ENCODE peak calls at places on chromosomes 4 and X, in ten cellular contexts. V, H, P, B, O, E, K, R, W and Y are unnamed samples. For H3K4me1, the result is how much of the 10 kb centered on the place peaks cover.

GRCh38 chr4:95585016-95585695 is 36.4 kb upstream of the UNC5C start:
- DNase-seq in E (no peak), V (no peak), W (peak), R (no peak), K (no peak), B (no peak), O (no peak), P (no peak), H (no peak), Y (no peak)

GRCh38 chrX:139931646-139932076 is 1.2 kb downstream of the ATP11C start:
- DNase-seq in O (no peak), P (no peak), V (no peak), E (no peak), R (no peak), B (no peak), H (peak), K (no peak), W (no peak), Y (no peak)

GRCh38 chrX:130402211-130402684 is 461 bp downstream of the RBMX2 start:
- DNase-seq in H (no peak), V (no peak), O (no peak), B (no peak), P (no peak), E (no peak), K (no peak), R (no peak), W (no peak), Y (no peak)

GRCh38 chr4:178185517-178185916 is 743.3 kb upstream of the AGA start:
- DNase-seq in E (no peak), K (peak), H (no peak), O (no peak), V (peak), P (no peak), R (peak), B (no peak), W (no peak), Y (no peak)

GRCh38 chrX:40108084-40108958 is 10.6 kb upstream of the BCOR start:
- DNase-seq in B (no peak), P (peak), W (peak), H (peak), E (no peak), V (no peak), O (peak), K (peak), R (peak), Y (peak)

GRCh38 chr4:58776627-58777026 is 1666.4 kb upstream of the IGFBP7 start:
- DNase-seq in H (no peak), V (no peak), W (peak), O (no peak), B (no peak), P (no peak), K (no peak), E (no peak), R (no peak), Y (no peak)

GRCh38 chrX:22433292-22434070 is 160.8 kb downstream of the CBLL2 start:
- DNase-seq in V (no peak), O (peak), H (peak), R (no peak), K (no peak), B (no peak), E (no peak), W (no peak), P (no peak), Y (no peak)

GRCh38 chr4:88204882-88205281 is 46.4 kb upstream of the ABCG2 start:
- DNase-seq in R (no peak), W (peak), K (no peak), H (no peak), V (no peak), O (no peak), E (no peak), P (no peak), B (no peak), Y (no peak)

GRCh38 chr4:73341454-73341853 is 62.6 kb upstream of the ALB start:
- DNase-seq in V (no peak), P (peak), O (peak), W (peak), R (peak), H (no peak), K (peak), E (no peak), B (peak), Y (peak)

GRCh38 chr4:10079256-10079655 is 37.3 kb downstream of the WDR1 start:
- DNase-seq in R (peak), O (no peak), W (no peak), B (no peak), V (peak), K (peak), H (peak), E (no peak), P (no peak), Y (peak)

GRCh38 chr4:10082047-10082446 is 34.6 kb downstream of the WDR1 start:
- DNase-seq in O (peak), B (no peak), H (peak), K (peak), R (no peak), V (peak), P (no peak), E (no peak), W (no peak), Y (no peak)

GRCh38 chr4:10082459-10083272 is 33.9 kb downstream of the WDR1 start:
- DNase-seq in H (peak), P (no peak), V (peak), W (no peak), O (peak), B (no peak), R (peak), K (peak), E (no peak), Y (no peak)

GRCh38 chr4:10079951-10080873 is 36.4 kb downstream of the WDR1 start:
- DNase-seq in P (no peak), H (peak), K (peak), B (no peak), W (no peak), R (peak), O (no peak), V (peak), E (no peak), Y (no peak)

DNA sequence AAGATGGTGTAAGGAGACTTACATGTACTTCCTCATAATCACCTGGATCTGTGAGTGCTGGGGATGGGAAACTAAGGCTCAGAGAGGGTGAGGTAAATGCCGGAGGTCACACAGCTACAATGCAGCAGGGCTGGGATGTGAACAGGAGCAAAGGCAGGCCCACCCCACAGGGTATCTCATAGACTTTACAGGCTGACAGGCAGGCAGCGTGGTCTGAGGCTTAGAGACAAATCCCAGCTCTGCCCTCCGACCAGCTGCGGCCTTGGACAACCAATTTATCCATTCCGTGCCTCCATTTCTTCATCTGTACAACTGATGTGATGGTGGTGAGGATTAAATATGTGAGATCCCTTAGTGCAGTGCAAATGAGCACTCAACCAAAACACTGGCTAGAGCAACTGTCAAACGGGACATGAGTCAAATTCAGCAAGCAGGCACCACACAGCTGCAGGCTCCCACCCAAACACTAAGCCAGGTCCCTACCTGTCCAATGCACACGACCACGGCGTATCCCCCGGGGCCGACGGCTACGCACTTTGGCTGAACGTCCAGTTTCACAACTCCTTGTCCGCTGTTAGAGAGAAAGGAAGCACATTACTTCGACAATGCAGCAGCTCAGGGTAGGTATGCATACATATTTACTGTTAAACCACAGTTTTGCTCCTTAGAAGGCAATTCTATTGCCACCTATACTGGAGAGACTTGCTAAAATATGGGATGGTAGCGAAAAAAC is 35.6 kb downstream of the WDR1 start:
- DNase-seq in B (no peak), R (no peak), O (no peak), K (no peak), W (no peak), P (no peak), H (peak), V (peak), E (no peak), Y (peak)
- H3K4me1 ChIP-seq in B (under half), R (under half), O (under half), K (under half), W (under half), P (under half), H (under half), V (under half), E (under half), Y (under half)

GRCh38 chrX:154797006-154797405 is 8.3 kb downstream of the MPP1 start:
- DNase-seq in B (no peak), P (no peak), V (no peak), R (no peak), E (no peak), K (no peak), H (no peak), W (peak), O (no peak), Y (no peak)
- H3K4me1 ChIP-seq in B (under half), P (under half), V (under half), R (half or more), E (under half), K (under half), H (under half), W (under half), O (under half), Y (under half)

DNA sequence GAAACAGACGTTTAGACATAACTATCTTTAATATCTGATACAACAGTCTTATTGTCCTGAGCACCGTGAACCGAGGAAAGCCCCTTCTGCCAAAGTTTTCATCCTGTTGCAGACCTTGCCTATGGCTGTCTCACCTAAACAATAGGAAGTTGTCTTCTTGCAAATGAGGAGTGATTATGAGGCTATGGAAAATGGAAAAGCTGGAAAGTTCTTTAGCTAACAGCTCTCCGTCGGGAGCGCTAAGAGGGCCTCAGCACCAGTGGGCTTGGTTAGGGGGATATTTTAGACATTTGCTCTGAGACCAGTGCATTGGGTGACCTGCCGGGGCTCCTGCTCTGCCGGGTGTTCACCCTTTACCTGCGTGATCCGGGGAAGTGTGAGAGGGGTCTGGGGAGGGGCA is 28.4 kb downstream of the TMEM131L start:
- DNase-seq in R (no peak), V (no peak), P (no peak), H (no peak), O (no peak), B (no peak), K (no peak), W (no peak), E (no peak), Y (no peak)
- H3K4me1 ChIP-seq in R (under half), V (under half), P (under half), H (under half), O (under half), B (under half), K (half or more), W (under half), E (under half), Y (under half)

DNA sequence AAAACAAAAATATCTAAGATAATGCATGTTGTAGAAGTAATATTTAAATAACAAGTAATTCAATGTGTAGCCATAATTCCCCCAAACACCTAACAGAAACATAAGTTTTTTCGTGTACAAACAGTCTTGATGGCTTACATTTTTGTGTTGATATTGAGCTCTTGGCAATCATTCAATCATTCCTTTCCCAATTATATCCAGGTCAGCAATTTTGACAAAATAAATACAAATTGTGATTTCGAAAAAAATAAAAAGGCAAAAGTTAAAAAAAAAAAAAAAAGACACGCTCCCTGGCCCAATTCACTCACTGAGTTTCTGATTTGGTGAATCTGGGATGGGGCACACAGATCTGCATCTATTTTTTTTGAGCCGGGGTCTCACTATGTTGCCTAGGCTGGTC is 187.6 kb upstream of the GPC4 start:
- DNase-seq in E (no peak), H (no peak), B (no peak), R (no peak), O (no peak), K (no peak), V (no peak), P (no peak), W (no peak), Y (no peak)
- H3K4me1 ChIP-seq in E (under half), H (under half), B (under half), R (under half), O (under half), K (under half), V (under half), P (under half), W (under half), Y (under half)

GRCh38 chrX:73940893-73941470 is 363.0 kb upstream of the ZCCHC13 start:
- DNase-seq in W (no peak), B (no peak), V (no peak), O (no peak), R (no peak), H (no peak), P (no peak), K (no peak), E (no peak), Y (no peak)
- H3K4me1 ChIP-seq in W (under half), B (under half), V (under half), O (under half), R (under half), H (under half), P (under half), K (under half), E (under half), Y (under half)

DNA sequence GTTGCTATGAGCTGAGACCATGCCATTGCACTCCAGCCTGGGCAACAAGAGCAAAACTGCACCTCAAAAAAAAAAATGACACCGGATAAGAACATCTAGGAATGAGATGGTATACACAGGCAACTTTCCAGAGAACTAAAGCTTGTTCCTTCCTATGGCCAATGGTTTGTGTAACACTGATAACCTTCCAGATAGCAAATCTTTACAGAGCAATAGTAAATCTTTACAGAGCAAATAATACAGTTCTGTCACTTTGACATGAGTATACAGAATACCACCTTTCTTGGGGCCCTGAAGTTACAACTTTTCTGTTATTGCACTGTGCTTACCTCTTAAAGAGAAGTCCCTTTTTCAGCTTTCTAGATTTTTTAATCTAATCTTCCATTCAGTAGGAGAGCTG is 91.6 kb downstream of the CD99L2 start:
- DNase-seq in B (no peak), H (no peak), P (no peak), O (no peak), W (no peak), K (no peak), R (no peak), E (no peak), V (no peak), Y (no peak)
- H3K4me1 ChIP-seq in B (under half), H (under half), P (under half), O (under half), W (under half), K (under half), R (under half), E (under half), V (under half), Y (under half)